ENCODE peak calls at places on chromosomes 12 and 14, in nine cellular contexts. Y is transverse colon; R is mesenchymal stem cell; D is MM.1S; K is uterus; A is Peyer's patch; H is adrenal gland; Z is DND-41; U is CD8-positive, alpha-beta memory T cell. N is an unnamed sample.
A peak's percentile ranks its signal among the peaks of the same experiment; 100 is the strongest.

GRCh38 chr12:101925352-101925751 is 48.0 kb downstream of the DRAM1 start:
- DNase-seq in Y (peak; percentile 46), R (peak; percentile 99), D (no peak), K (peak; percentile 80), A (no peak), H (no peak), Z (no peak), U (no peak), N (no peak)

GRCh38 chr12:88188180-88188579 is 46.1 kb downstream of the TMTC3 start:
- DNase-seq in Y (no peak), R (no peak), D (no peak), K (no peak), A (no peak), H (no peak), Z (no peak), U (no peak), N (no peak)

GRCh38 chr14:50321009-50321660 is 9.0 kb downstream of the DMAC2L start:
- DNase-seq in Y (peak; percentile 75), R (peak; percentile 99), D (peak; percentile 67), K (peak; percentile 78), A (peak; percentile 54), H (peak; percentile 64), Z (peak; percentile 77), U (peak; percentile 81), N (peak; percentile 43)

GRCh38 chr12:91937033-91937432 is 208.6 kb downstream of the BTG1 start:
- DNase-seq in Y (no peak), R (no peak), D (no peak), K (no peak), A (no peak), H (no peak), Z (no peak), U (no peak), N (no peak)

GRCh38 chr12:88472775-88473174 is 107.5 kb downstream of the KITLG start:
- DNase-seq in Y (no peak), R (peak; percentile 28), D (no peak), K (no peak), A (no peak), H (no peak), Z (no peak), U (no peak), N (no peak)

GRCh38 chr14:57382283-57382682 is 8.1 kb upstream of the NAA30 start:
- DNase-seq in Y (no peak), R (peak; percentile 90), D (no peak), K (no peak), A (no peak), H (no peak), Z (no peak), U (no peak), N (no peak)

GRCh38 chr14:19799880-19800279 is 3.7 kb upstream of the OR4N2 start:
- DNase-seq in Y (no peak), R (no peak), D (no peak), K (no peak), A (no peak), H (no peak), Z (no peak), U (no peak), N (no peak)

GRCh38 chr14:94701854-94702370 is 68.0 kb downstream of the GSC start:
- DNase-seq in Y (no peak), R (no peak), D (no peak), K (no peak), A (no peak), H (no peak), Z (no peak), U (no peak), N (no peak)

GRCh38 chr12:75489613-75490210 is 9.2 kb downstream of the GLIPR1 start:
- DNase-seq in Y (no peak), R (no peak), D (no peak), K (no peak), A (no peak), H (no peak), Z (no peak), U (no peak), N (no peak)

GRCh38 chr12:7221486-7221885 is 32.0 kb downstream of the PEX5 start:
- DNase-seq in Y (no peak), R (peak; percentile 8), D (no peak), K (no peak), A (no peak), H (no peak), Z (no peak), U (no peak), N (no peak)

GRCh38 chr12:1103632-1104031 is 112.6 kb downstream of the ERC1 start:
- DNase-seq in Y (no peak), R (no peak), D (no peak), K (no peak), A (no peak), H (no peak), Z (no peak), U (no peak), N (no peak)

GRCh38 chr12:125797421-125798175 is 732.4 kb downstream of the AACS start:
- DNase-seq in Y (no peak), R (no peak), D (no peak), K (no peak), A (no peak), H (no peak), Z (no peak), U (no peak), N (no peak)

GRCh38 chr12:124365726-124366430 is 71.0 kb downstream of the RFLNA start:
- DNase-seq in Y (no peak), R (no peak), D (no peak), K (no peak), A (no peak), H (no peak), Z (no peak), U (no peak), N (no peak)

GRCh38 chr14:94617366-94617941 is 5.3 kb downstream of the SERPINA3 start:
- DNase-seq in Y (no peak), R (no peak), D (no peak), K (no peak), A (no peak), H (no peak), Z (no peak), U (no peak), N (no peak)

GRCh38 chr14:55699131-55700057 is 119.4 kb downstream of the KTN1 start:
- DNase-seq in Y (peak; percentile 26), R (peak; percentile 16), D (no peak), K (no peak), A (no peak), H (no peak), Z (no peak), U (no peak), N (no peak)

GRCh38 chr14:76784881-76785280 is 23.6 kb downstream of the VASH1 start:
- DNase-seq in Y (peak; percentile 64), R (peak; percentile 87), D (peak; percentile 34), K (peak; percentile 83), A (peak; percentile 62), H (peak; percentile 72), Z (peak; percentile 65), U (peak; percentile 27), N (peak; percentile 86)

GRCh38 chr14:76917759-76918175 is 91.6 kb downstream of the LRRC74A start:
- DNase-seq in Y (no peak), R (no peak), D (no peak), K (peak; percentile 52), A (no peak), H (peak; percentile 93), Z (no peak), U (no peak), N (no peak)

GRCh38 chr12:131775904-131776889 is 52.0 kb upstream of the MMP17 start:
- DNase-seq in Y (no peak), R (no peak), D (no peak), K (no peak), A (peak; percentile 43), H (no peak), Z (no peak), U (no peak), N (no peak)

GRCh38 chr12:40393031-40393430 is 168.2 kb downstream of the LRRK2 start:
- DNase-seq in Y (no peak), R (no peak), D (no peak), K (no peak), A (no peak), H (no peak), Z (no peak), U (no peak), N (no peak)

GRCh38 chr12:10283028-10283427 is 24.6 kb upstream of the KLRD1 start:
- DNase-seq in Y (no peak), R (no peak), D (no peak), K (no peak), A (no peak), H (no peak), Z (no peak), U (no peak), N (no peak)

GRCh38 chr14:74567646-74568379 is 44.2 kb downstream of the LTBP2 start:
- DNase-seq in Y (no peak), R (no peak), D (no peak), K (no peak), A (no peak), H (no peak), Z (no peak), U (no peak), N (no peak)
- H3K4me1 ChIP-seq in Y (no peaks in the 10 kb centered on the region), R (peaks cover 40% of the 10 kb centered on the region), D (no peaks in the 10 kb centered on the region), K (peaks cover 5% of the 10 kb centered on the region), A (no peaks in the 10 kb centered on the region), H (peaks cover 24% of the 10 kb centered on the region), Z (no peaks in the 10 kb centered on the region), U (peaks cover 15% of the 10 kb centered on the region), N (no peaks in the 10 kb centered on the region)

DNA sequence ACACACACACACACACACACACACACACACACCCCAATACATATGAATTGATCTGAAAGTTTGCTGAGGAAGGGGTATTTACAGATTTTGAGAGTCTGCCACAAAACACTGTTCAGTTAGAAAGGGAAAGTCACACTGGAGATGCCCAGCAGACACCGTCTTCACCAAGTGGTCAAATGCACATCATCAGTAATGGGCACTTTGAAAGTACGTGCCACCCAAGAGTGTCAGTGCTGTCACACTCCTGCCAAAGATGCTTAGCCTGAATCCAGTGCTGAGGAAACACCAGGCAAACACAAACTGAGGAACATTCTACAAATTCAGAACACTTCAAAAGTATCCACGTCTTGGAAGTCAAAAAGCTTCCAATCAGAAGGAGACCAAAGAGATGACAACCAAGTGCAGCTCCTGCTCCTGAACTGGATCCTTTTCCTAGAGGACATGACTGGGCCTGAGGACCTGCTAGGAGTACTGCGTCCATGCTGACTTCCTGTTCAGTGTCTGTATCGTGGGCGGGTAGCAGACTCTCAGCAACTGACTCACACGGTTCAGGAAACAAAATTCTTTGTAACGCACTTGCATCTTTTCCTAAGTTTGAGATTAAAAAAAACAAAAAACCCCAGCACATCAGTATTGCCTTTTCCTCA is 18.6 kb downstream of the PSMC1 start:
- DNase-seq in Y (no peak), R (peak; percentile 56), D (no peak), K (no peak), A (no peak), H (peak; percentile 41), Z (no peak), U (no peak), N (no peak)
- H3K4me1 ChIP-seq in Y (no peaks in the 10 kb centered on the region), R (peaks cover 12% of the 10 kb centered on the region), D (no peaks in the 10 kb centered on the region), K (no peaks in the 10 kb centered on the region), A (no peaks in the 10 kb centered on the region), H (peaks cover 6% of the 10 kb centered on the region), Z (no peaks in the 10 kb centered on the region), U (no peaks in the 10 kb centered on the region), N (peaks cover 4% of the 10 kb centered on the region)

DNA sequence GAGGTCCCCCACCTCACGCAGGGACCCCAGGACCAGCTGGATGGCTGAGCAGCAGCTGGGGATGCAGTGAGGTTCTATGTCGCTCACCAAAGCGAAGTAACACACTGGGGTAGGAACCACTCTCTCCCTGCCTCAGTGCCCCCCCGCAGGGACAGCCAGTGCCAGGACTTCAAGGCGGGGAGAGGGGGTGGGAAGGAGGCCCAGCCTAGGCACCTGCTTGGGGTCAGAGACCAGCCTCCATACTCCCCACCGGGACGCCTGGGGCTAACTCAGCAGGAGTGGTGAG is 7.1 kb downstream of the AKT1 start:
- DNase-seq in Y (no peak), R (no peak), D (no peak), K (no peak), A (no peak), H (no peak), Z (no peak), U (no peak), N (no peak)
- H3K4me1 ChIP-seq in Y (peaks cover 19% of the 10 kb centered on the region), R (peaks cover 49% of the 10 kb centered on the region), D (no peaks in the 10 kb centered on the region), K (no peaks in the 10 kb centered on the region), A (no peaks in the 10 kb centered on the region), H (peaks cover 81% of the 10 kb centered on the region), Z (peaks cover 23% of the 10 kb centered on the region), U (peaks cover 19% of the 10 kb centered on the region), N (peaks cover 2% of the 10 kb centered on the region)

GRCh38 chr14:98203421-98203820 is 1068.6 kb downstream of the BCL11B start:
- DNase-seq in Y (no peak), R (no peak), D (peak; percentile 70), K (no peak), A (no peak), H (no peak), Z (no peak), U (no peak), N (no peak)
- H3K4me1 ChIP-seq in Y (no peaks in the 10 kb centered on the region), R (no peaks in the 10 kb centered on the region), D (peaks cover 55% of the 10 kb centered on the region), K (no peaks in the 10 kb centered on the region), A (no peaks in the 10 kb centered on the region), H (no peaks in the 10 kb centered on the region), Z (peaks cover 100% of the 10 kb centered on the region), U (peaks cover 65% of the 10 kb centered on the region), N (no peaks in the 10 kb centered on the region)

N was measured in K562.